ENCODE peak calls at places on chromosomes 7 and 10, in seven cellular contexts. T is CD4-positive, CD25-positive, alpha-beta regulatory T cell; L is AG08396; P is stimulated activated CD4-positive, alpha-beta T cell treated with anti-CD3 and anti-CD28 coated beads, Interleukin-12 subunit alpha, Interleukin-12 subunit beta, amount 100 ng/mL, for 48 hours; W is choroid plexus epithelial cell; F is NCI-H1092 treated with DMSO at 0.1 percent for 48 hours; I is cardiac muscle cell. N is an unnamed sample.
A peak's percentile ranks its signal among the peaks of the same experiment; 100 is the strongest.

GRCh38 chr10:10786334-10787090 is 231.2 kb upstream of the CELF2 start:
- DNase-seq in F (no peak), P (no peak), T (no peak), L (no peak), I (peak; percentile 75), W (peak; percentile 82), N (no peak)

GRCh38 chr7:2099036-2099957 is 133.4 kb downstream of the MAD1L1 start:
- DNase-seq in L (peak; percentile 78), F (no peak), W (peak; percentile 40), P (peak; percentile 11), I (peak; percentile 23), T (no peak), N (no peak)

GRCh38 chr7:55325371-55325792 is 39.8 kb upstream of the LANCL2 start:
- DNase-seq in T (no peak), F (no peak), I (peak; percentile 95), P (no peak), L (peak; percentile 90), W (peak; percentile 92), N (no peak)

GRCh38 chr10:8396675-8397074 is 342.2 kb downstream of the GATA3 start:
- DNase-seq in T (no peak), F (no peak), P (no peak), W (peak; percentile 11), I (peak; percentile 65), L (no peak), N (no peak)

GRCh38 chr10:47024399-47025252 is 113.4 kb downstream of the PTPN20 start:
- DNase-seq in W (peak; percentile 75), F (peak; percentile 4), T (peak; percentile 21), L (peak; percentile 65), P (peak; percentile 53), I (peak; percentile 60), N (peak; percentile 43)

GRCh38 chr10:75910032-75910431 is 478.6 kb downstream of the LRMDA start:
- DNase-seq in T (no peak), L (peak; percentile 13), W (peak; percentile 65), F (peak; percentile 3), I (peak; percentile 69), P (no peak), N (no peak)

GRCh38 chr10:93816123-93816747 is 58.5 kb downstream of the LGI1 start:
- DNase-seq in P (peak; percentile 1), F (peak; percentile 62), T (no peak), L (peak; percentile 63), W (peak; percentile 74), I (peak; percentile 72), N (no peak)

GRCh38 chr7:28629216-28629848 is 217.0 kb downstream of the CREB5 start:
- DNase-seq in T (no peak), F (no peak), P (no peak), W (peak; percentile 53), I (peak; percentile 9), L (peak; percentile 18), N (no peak)

GRCh38 chr10:128070161-128070560 is 56.1 kb downstream of the MKI67 start:
- DNase-seq in T (no peak), L (no peak), P (no peak), I (no peak), F (no peak), W (no peak), N (no peak)

GRCh38 chr7:100896743-100897051 is 1.0 kb upstream of the ACHE start:
- DNase-seq in I (no peak), L (no peak), T (no peak), F (no peak), W (no peak), P (no peak), N (no peak)

GRCh38 chr10:14815681-14816080 is 22.2 kb downstream of the CDNF start:
- DNase-seq in I (no peak), P (no peak), L (peak; percentile 21), W (peak; percentile 10), F (no peak), T (no peak), N (no peak)

GRCh38 chr7:21020667-21021066 is 234.0 kb upstream of the SP8 start:
- DNase-seq in W (no peak), P (no peak), F (no peak), T (no peak), L (no peak), I (no peak), N (no peak)

GRCh38 chr10:30070001-30070759 is 10.8 kb upstream of the JCAD start:
- DNase-seq in L (no peak), T (no peak), P (no peak), F (no peak), W (peak; percentile 28), I (peak; percentile 77), N (peak; percentile 12)

GRCh38 chr7:138785587-138786437 is 12.0 kb upstream of the TMEM213 start:
- DNase-seq in T (no peak), W (peak; percentile 38), P (no peak), F (no peak), L (peak; percentile 29), I (peak; percentile 50), N (peak; percentile 34)

GRCh38 chr10:26780106-26780792 is 80.5 kb downstream of the ABI1 start:
- DNase-seq in L (no peak), F (no peak), P (no peak), T (no peak), I (no peak), W (no peak), N (no peak)

GRCh38 chr10:15300697-15301096 is 70.4 kb downstream of the FAM171A1 start:
- DNase-seq in P (no peak), W (no peak), T (no peak), I (peak; percentile 51), L (no peak), F (no peak), N (no peak)

GRCh38 chr10:17431871-17432311 is 22.5 kb downstream of the ST8SIA6 start:
- DNase-seq in I (peak; percentile 23), F (no peak), W (peak; percentile 47), T (no peak), P (no peak), L (peak; percentile 44), N (no peak)

GRCh38 chr7:36597099-36597773 is 127.1 kb downstream of the AOAH start:
- DNase-seq in I (no peak), P (no peak), L (no peak), W (peak; percentile 5), F (no peak), T (no peak), N (no peak)

GRCh38 chr10:114709966-114710365 is 51.9 kb upstream of the ABLIM1 start:
- DNase-seq in P (no peak), F (no peak), I (peak; percentile 50), W (peak; percentile 40), L (no peak), T (no peak), N (no peak)

N was measured in CMK.